ENCODE peak calls at places on chromosomes 1 and 21, in nine cellular contexts. I is HT-29; S is neural crest cell; N is CD8-positive, alpha-beta memory T cell; O is GM10248; F is iris pigment epithelial cell; D is NCI-H1105 treated with DMSO at 0.1 percent for 48 hours; U is stimulated activated effector memory CD8-positive, alpha-beta T cell treated with anti-CD3 and anti-CD28 coated beads, Interleukin-12 subunit alpha, Interleukin-12 subunit beta, amount 100 ng/mL, for 72 hours; X is T-helper 1 cell. P is an unnamed sample.

GRCh38 chr1:14946567-14947285 is 206.8 kb upstream of the TMEM51 start:
- DNase-seq in D (no peak), U (no peak), X (no peak), O (no peak), I (peak), N (no peak), F (peak), S (no peak), P (no peak)

GRCh38 chr1:52190500-52191252 is 48.8 kb downstream of the ZFYVE9 start:
- DNase-seq in I (no peak), F (no peak), X (no peak), O (no peak), U (no peak), N (no peak), S (no peak), D (no peak), P (no peak)

GRCh38 chr1:53619088-53619810 is 119.7 kb downstream of the GLIS1 start:
- DNase-seq in U (no peak), N (no peak), D (no peak), I (no peak), F (no peak), O (no peak), S (no peak), X (no peak), P (peak)

GRCh38 chr1:40736085-40736531 is 44.6 kb downstream of the NFYC start:
- DNase-seq in I (no peak), S (no peak), U (no peak), N (no peak), D (no peak), F (peak), X (no peak), O (no peak), P (no peak)

GRCh38 chr1:76867342-76868130 is at the start of gene ST6GALNAC5:
- DNase-seq in X (no peak), I (no peak), F (peak), N (no peak), S (peak), D (no peak), U (no peak), O (peak), P (peak)

GRCh38 chr1:192730206-192730605 is 78.6 kb upstream of the RGS2 start:
- DNase-seq in F (peak), D (no peak), I (no peak), O (no peak), X (no peak), N (no peak), S (no peak), U (no peak), P (no peak)

GRCh38 chr1:188062456-188062855 is 1233.7 kb downstream of the PLA2G4A start:
- DNase-seq in X (no peak), D (no peak), F (peak), O (no peak), U (no peak), I (no peak), N (no peak), S (no peak), P (no peak)

GRCh38 chr1:192522673-192523072 is 52.9 kb upstream of the RGS1 start:
- DNase-seq in I (no peak), U (no peak), F (no peak), O (no peak), S (no peak), N (no peak), D (no peak), X (no peak), P (no peak)

GRCh38 chr21:44267655-44268142 is 6.0 kb upstream of the DNMT3L start:
- DNase-seq in S (no peak), O (no peak), U (no peak), N (peak), X (no peak), D (no peak), I (peak), F (no peak), P (no peak)